ENCODE peak calls at places on chromosomes 5 and 9, in five cellular contexts. W is CD4-positive, alpha-beta memory T cell; C is upper lobe of right lung; Y is spleen; T is HuH-7. V is an unnamed sample.

GRCh38 chr5:55868846-55869245 is 17.7 kb downstream of the IL31RA start:
- DNase-seq in T (no peak), C (no peak), Y (no peak), W (no peak), V (no peak)

GRCh38 chr9:98502976-98503325 is 205.8 kb downstream of the GABBR2 start:
- DNase-seq in W (no peak), Y (no peak), T (no peak), C (peak), V (no peak)

GRCh38 chr5:17118631-17119030 is 98.8 kb upstream of the BASP1 start:
- DNase-seq in Y (no peak), W (no peak), T (no peak), C (no peak), V (peak)

GRCh38 chr5:169791251-169791650 is 154.2 kb downstream of the DOCK2 start:
- DNase-seq in T (no peak), W (no peak), Y (no peak), C (no peak), V (no peak)

GRCh38 chr5:122704247-122705036 is 70.4 kb upstream of the SNX2 start:
- DNase-seq in C (no peak), W (no peak), T (peak), Y (no peak), V (no peak)

GRCh38 chr5:146340260-146341081 is 1.8 kb downstream of the POU4F3 start:
- DNase-seq in C (peak), T (peak), Y (no peak), W (no peak), V (peak)

GRCh38 chr5:14364096-14364495 is 217.5 kb upstream of the OTULINL start:
- DNase-seq in Y (no peak), T (no peak), C (no peak), W (no peak), V (no peak)

GRCh38 chr5:138186002-138186447 is 7.1 kb downstream of the KIF20A start:
- DNase-seq in C (no peak), Y (no peak), W (no peak), T (no peak), V (peak)

GRCh38 chr5:159638954-159639559 is 277.2 kb upstream of the ADRA1B start:
- DNase-seq in W (no peak), C (no peak), Y (no peak), T (no peak), V (no peak)

GRCh38 chr5:71699233-71699632 is 19.8 kb upstream of the CARTPT start:
- DNase-seq in T (no peak), Y (no peak), C (no peak), W (no peak), V (no peak)

GRCh38 chr5:96151891-96152290 is 190.2 kb upstream of the ELL2 start:
- DNase-seq in W (no peak), Y (no peak), T (no peak), C (no peak), V (no peak)

GRCh38 chr9:111866976-111867375 is 29.6 kb upstream of the UGCG start:
- DNase-seq in Y (no peak), W (peak), T (no peak), C (no peak), V (no peak)

GRCh38 chr5:108521841-108522506 is 140.1 kb upstream of the FBXL17 start:
- DNase-seq in Y (no peak), C (no peak), T (peak), W (no peak), V (no peak)

GRCh38 chr5:68319316-68320093 is 103.9 kb downstream of the PIK3R1 start:
- DNase-seq in W (no peak), Y (no peak), C (no peak), T (no peak), V (no peak)

GRCh38 chr5:93378073-93378472 is 202.9 kb downstream of the NR2F1-AS1 start:
- DNase-seq in T (no peak), C (no peak), W (no peak), Y (no peak), V (no peak)

GRCh38 chr9:97363661-97364299 is 48.1 kb upstream of the TDRD7 start:
- DNase-seq in C (no peak), W (no peak), T (no peak), Y (no peak), V (no peak)

GRCh38 chr9:91724609-91725505 is 225.2 kb downstream of the ROR2 start:
- DNase-seq in W (no peak), Y (no peak), T (no peak), C (no peak), V (no peak)

V was measured in HL-60.